ENCODE peak calls at places on chromosomes 7 and 10, in five cellular contexts. W is A549, L is GM12878, P is upper lobe of left lung, D is K562. S is an unnamed sample.
A peak's percentile ranks its signal among the peaks of the same experiment; 100 is the strongest.

GRCh38 chr7:152145853-152146466 is 120.5 kb downstream of the GALNT11 start:
- ATAC-seq in W (peak; percentile 93), L (peak; percentile 68), P (no peak), D (peak; percentile 75), S (peak; percentile 19)

GRCh38 chr10:113983552-113983951 is 60.1 kb upstream of the ADRB1 start:
- ATAC-seq in W (no peak), L (peak; percentile 72), P (no peak), D (no peak), S (no peak)

GRCh38 chr7:99493823-99494222 is 6.3 kb downstream of the ZNF394 start:
- ATAC-seq in W (no peak), L (no peak), P (no peak), D (no peak), S (no peak)

GRCh38 chr7:99078416-99078815 is 65.5 kb downstream of the SMURF1 start:
- ATAC-seq in W (peak; percentile 22), L (no peak), P (no peak), D (no peak), S (no peak)

GRCh38 chr10:88858493-88858892 is 6.8 kb upstream of the ANKRD22 start:
- ATAC-seq in W (no peak), L (no peak), P (no peak), D (no peak), S (no peak)

GRCh38 chr7:89094269-89094668 is 298.7 kb upstream of the TEX47 start:
- ATAC-seq in W (no peak), L (no peak), P (no peak), D (no peak), S (no peak)

GRCh38 chr10:113441220-113441619 is 111.6 kb upstream of the HABP2 start:
- ATAC-seq in W (peak; percentile 64), L (no peak), P (peak; percentile 9), D (no peak), S (peak; percentile 19)

GRCh38 chr10:12194752-12195271 is 879 bp downstream of the NUDT5 start:
- ATAC-seq in W (peak; percentile 39), L (peak; percentile 40), P (peak; percentile 77), D (peak; percentile 67), S (peak; percentile 54)

GRCh38 chr7:3092468-3092867 is 48.8 kb upstream of the CARD11 start:
- ATAC-seq in W (no peak), L (peak; percentile 87), P (no peak), D (no peak), S (no peak)

GRCh38 chr7:50664937-50665336 is 99.7 kb upstream of the DDC start:
- ATAC-seq in W (no peak), L (peak; percentile 60), P (no peak), D (no peak), S (no peak)

GRCh38 chr7:2802504-2803341 is 41.4 kb downstream of the GNA12 start:
- ATAC-seq in W (peak; percentile 84), L (no peak), P (peak; percentile 77), D (no peak), S (no peak)

GRCh38 chr7:28921822-28922221 is 36.3 kb downstream of the TRIL start:
- ATAC-seq in W (peak; percentile 98), L (peak; percentile 97), P (peak; percentile 88), D (peak; percentile 98), S (peak; percentile 70)

GRCh38 chr7:98049034-98049433 is 57.6 kb upstream of the LMTK2 start:
- ATAC-seq in W (no peak), L (no peak), P (no peak), D (no peak), S (no peak)

GRCh38 chr7:94909023-94909466 is 1.7 kb downstream of the PPP1R9A start:
- ATAC-seq in W (no peak), L (no peak), P (no peak), D (no peak), S (no peak)

GRCh38 chr7:94907420-94908203 is at the start of gene PPP1R9A:
- ATAC-seq in W (peak; percentile 92), L (no peak), P (peak; percentile 85), D (no peak), S (peak; percentile 62)

GRCh38 chr7:94907026-94907419 is 371 bp upstream of the PPP1R9A start:
- ATAC-seq in W (peak; percentile 79), L (no peak), P (no peak), D (no peak), S (no peak)

GRCh38 chr7:94906035-94906796 is 1.2 kb upstream of the PPP1R9A start:
- ATAC-seq in W (no peak), L (no peak), P (no peak), D (no peak), S (no peak)

DNA sequence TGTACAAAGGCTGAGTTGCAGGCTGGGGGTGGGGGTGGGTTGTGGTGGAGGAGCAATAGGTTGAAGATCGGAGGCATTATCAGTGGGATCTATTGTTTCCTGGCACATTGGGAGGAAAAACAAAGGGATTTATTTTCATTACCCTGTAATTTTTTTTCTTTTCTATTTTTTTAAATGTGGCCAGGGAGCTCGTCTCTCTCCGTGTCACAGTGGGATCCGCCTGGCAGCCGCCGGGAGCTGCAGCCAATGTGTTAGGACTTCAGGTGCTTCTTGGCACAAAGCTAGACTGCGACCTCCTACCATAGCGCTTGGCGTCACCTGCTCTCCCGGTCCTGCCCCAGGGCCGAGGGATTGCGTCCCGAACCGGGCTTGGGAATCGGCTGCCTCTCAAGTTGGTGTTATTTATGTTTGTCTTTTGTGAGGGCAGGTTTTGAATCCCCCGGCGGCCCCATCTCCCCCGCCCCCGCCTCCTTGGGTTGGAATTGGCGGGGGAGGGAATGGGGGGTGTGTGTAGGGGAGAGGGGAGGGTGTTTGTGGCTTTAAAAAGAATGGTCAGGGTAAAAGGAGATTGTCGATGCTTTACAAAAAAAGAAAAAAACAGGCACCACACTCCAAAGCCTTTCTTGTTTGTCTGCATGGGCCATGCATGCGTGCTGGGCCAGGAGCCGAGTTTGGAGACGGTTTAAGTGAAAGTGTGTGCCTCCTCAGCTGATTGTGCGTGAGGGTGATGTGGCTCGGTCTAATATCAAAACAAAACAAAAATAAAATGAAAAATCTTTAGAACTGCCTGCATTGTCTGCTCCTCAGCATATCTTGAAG is 1.0 kb downstream of the PPP1R9A start:
- ATAC-seq in W (peak; percentile 81), L (no peak), P (peak; percentile 72), D (no peak), S (peak; percentile 34)
- TF ChIP-seq POLR2A in W (no peak), L (no peak), P (no peak), D (no peak), S (no peak)

GRCh38 chr10:122140941-122141623 is 130.0 kb upstream of the BTBD16 start:
- ATAC-seq in W (peak; percentile 88), L (no peak), P (peak; percentile 82), D (no peak), S (peak; percentile 86)
- TF ChIP-seq EP300 in W (peak; percentile 91), L (no peak), P (peak; percentile 7), D (no peak), S (no peak)

GRCh38 chr10:93437946-93438795 is 44.0 kb downstream of the MYOF start:
- ATAC-seq in W (peak; percentile 11), L (no peak), P (no peak), D (peak; percentile 20), S (no peak)
- TF ChIP-seq POLR2A in W (no peak), L (no peak), P (no peak), D (no peak), S (no peak)

GRCh38 chr10:110822065-110822707 is 49.5 kb upstream of the PDCD4 start:
- ATAC-seq in W (no peak), L (no peak), P (no peak), D (peak; percentile 70), S (no peak)

GRCh38 chr10:110824660-110825059 is 47.1 kb upstream of the PDCD4 start:
- ATAC-seq in W (no peak), L (no peak), P (no peak), D (no peak), S (no peak)

GRCh38 chr10:110821508-110821907 is 50.2 kb upstream of the PDCD4 start:
- ATAC-seq in W (no peak), L (no peak), P (no peak), D (peak; percentile 55), S (peak; percentile 16)

GRCh38 chr10:110824152-110824441 is 47.6 kb upstream of the PDCD4 start:
- ATAC-seq in W (no peak), L (no peak), P (no peak), D (no peak), S (no peak)

GRCh38 chr10:110822708-110823291 is 48.9 kb upstream of the PDCD4 start:
- ATAC-seq in W (no peak), L (no peak), P (no peak), D (no peak), S (no peak)
- TF ChIP-seq EP300 in W (no peak), L (no peak), P (no peak), D (no peak), S (no peak)